ENCODE peak calls at places on chromosomes 11 and 22, in five cellular contexts. One of them, this sample, is unnamed.

GRCh38 chr11:55811067-55811466 is at the start of gene OR5L1:
- DNase-seq in neuronal stem cell: no peak
- DNase-seq in hepatocyte: no peak
- DNase-seq in PC-3: no peak
- DNase-seq in astrocyte: no peak
- DNase-seq in this sample: no peak

GRCh38 chr11:1005913-1006312 is 30.6 kb downstream of the MUC6 start:
- DNase-seq in neuronal stem cell: no peak
- DNase-seq in PC-3: no peak
- DNase-seq in hepatocyte: no peak
- DNase-seq in astrocyte: no peak
- DNase-seq in this sample: no peak

GRCh38 chr22:26385164-26385563 is 43.9 kb upstream of the ASPHD2 start:
- DNase-seq in PC-3: no peak
- DNase-seq in astrocyte: no peak
- DNase-seq in neuronal stem cell: no peak
- DNase-seq in hepatocyte: no peak
- DNase-seq in this sample: no peak

GRCh38 chr11:2507945-2508749 is 63.3 kb downstream of the KCNQ1 start:
- DNase-seq in neuronal stem cell: no peak
- DNase-seq in hepatocyte: no peak
- DNase-seq in astrocyte: no peak
- DNase-seq in PC-3: no peak
- DNase-seq in this sample: no peak

GRCh38 chr11:69664901-69665300 is 10.3 kb downstream of the LTO1 start:
- DNase-seq in astrocyte: no peak
- DNase-seq in neuronal stem cell: no peak
- DNase-seq in hepatocyte: no peak
- DNase-seq in PC-3: no peak
- DNase-seq in this sample: no peak

GRCh38 chr22:31400023-31400397 is 606 bp downstream of the DRG1 start:
- DNase-seq in astrocyte: peak; percentile 33
- DNase-seq in neuronal stem cell: peak; percentile 9
- DNase-seq in hepatocyte: peak; percentile 28
- DNase-seq in PC-3: no peak
- DNase-seq in this sample: no peak

GRCh38 chr11:63556404-63556803 is 6.8 kb downstream of the PLAAT2 start:
- DNase-seq in PC-3: no peak
- DNase-seq in hepatocyte: no peak
- DNase-seq in astrocyte: no peak
- DNase-seq in neuronal stem cell: no peak
- DNase-seq in this sample: no peak

GRCh38 chr11:83006877-83007330 is 64.8 kb downstream of the RAB30 start:
- DNase-seq in PC-3: peak; percentile 77
- DNase-seq in neuronal stem cell: no peak
- DNase-seq in hepatocyte: no peak
- DNase-seq in astrocyte: no peak
- DNase-seq in this sample: peak; percentile 25

GRCh38 chr11:10913996-10914514 is 56.2 kb upstream of the ZBED5 start:
- DNase-seq in PC-3: no peak
- DNase-seq in neuronal stem cell: no peak
- DNase-seq in astrocyte: no peak
- DNase-seq in hepatocyte: no peak
- DNase-seq in this sample: no peak

GRCh38 chr11:74388678-74389327 is 9.4 kb downstream of the PGM2L1 start:
- DNase-seq in hepatocyte: peak; percentile 79
- DNase-seq in PC-3: peak; percentile 87
- DNase-seq in neuronal stem cell: peak; percentile 33
- DNase-seq in astrocyte: no peak
- DNase-seq in this sample: peak; percentile 63

GRCh38 chr11:76838422-76839068 is 22.2 kb upstream of the ACER3 start:
- DNase-seq in neuronal stem cell: peak; percentile 33
- DNase-seq in PC-3: no peak
- DNase-seq in astrocyte: no peak
- DNase-seq in hepatocyte: peak; percentile 37
- DNase-seq in this sample: no peak

GRCh38 chr22:35930933-35931332 is 97.7 kb downstream of the RBFOX2 start:
- DNase-seq in astrocyte: peak; percentile 59
- DNase-seq in neuronal stem cell: peak; percentile 20
- DNase-seq in hepatocyte: peak; percentile 68
- DNase-seq in PC-3: peak; percentile 49
- DNase-seq in this sample: peak; percentile 80

GRCh38 chr22:30408388-30409101 is 11.7 kb downstream of the SEC14L2 start:
- DNase-seq in astrocyte: peak; percentile 63
- DNase-seq in PC-3: peak; percentile 87
- DNase-seq in hepatocyte: no peak
- DNase-seq in neuronal stem cell: no peak
- DNase-seq in this sample: no peak

GRCh38 chr11:5966958-5967357 is 1.3 kb downstream of the OR56A5 start:
- DNase-seq in neuronal stem cell: no peak
- DNase-seq in PC-3: no peak
- DNase-seq in astrocyte: no peak
- DNase-seq in hepatocyte: no peak
- DNase-seq in this sample: no peak

GRCh38 chr11:77842451-77843121 is 21.6 kb downstream of the AAMDC start:
- DNase-seq in hepatocyte: no peak
- DNase-seq in astrocyte: peak; percentile 20
- DNase-seq in PC-3: peak; percentile 43
- DNase-seq in neuronal stem cell: no peak
- DNase-seq in this sample: no peak

GRCh38 chr11:79173615-79174014 is 267.2 kb downstream of the TENM4 start:
- DNase-seq in astrocyte: peak; percentile 78
- DNase-seq in hepatocyte: peak; percentile 20
- DNase-seq in PC-3: peak; percentile 17
- DNase-seq in neuronal stem cell: no peak
- DNase-seq in this sample: no peak

GRCh38 chr11:126669416-126669815 is 313.9 kb downstream of the ST3GAL4 start:
- DNase-seq in astrocyte: peak; percentile 61
- DNase-seq in hepatocyte: no peak
- DNase-seq in neuronal stem cell: no peak
- DNase-seq in PC-3: no peak
- DNase-seq in this sample: no peak

GRCh38 chr11:117833401-117833891 is 8.9 kb upstream of the FXYD2 start:
- DNase-seq in neuronal stem cell: no peak
- DNase-seq in astrocyte: no peak
- DNase-seq in hepatocyte: peak; percentile 87
- DNase-seq in PC-3: no peak
- DNase-seq in this sample: no peak

GRCh38 chr11:93849751-93850584 is 450 bp downstream of the VSTM5 start:
- DNase-seq in astrocyte: peak; percentile 24
- DNase-seq in hepatocyte: peak; percentile 38
- DNase-seq in neuronal stem cell: peak; percentile 5
- DNase-seq in PC-3: peak; percentile 30
- DNase-seq in this sample: no peak

GRCh38 chr11:112615238-112615637 is 346.0 kb upstream of the NCAM1 start:
- DNase-seq in PC-3: no peak
- DNase-seq in astrocyte: no peak
- DNase-seq in neuronal stem cell: no peak
- DNase-seq in hepatocyte: no peak
- DNase-seq in this sample: no peak

GRCh38 chr11:119832536-119832935 is 103.5 kb upstream of the NECTIN1 start:
- DNase-seq in hepatocyte: peak; percentile 77
- DNase-seq in astrocyte: peak; percentile 22
- DNase-seq in neuronal stem cell: no peak
- DNase-seq in PC-3: peak; percentile 6
- DNase-seq in this sample: no peak

GRCh38 chr11:65355776-65356393 is 1.3 kb downstream of the TIGD3 start:
- DNase-seq in neuronal stem cell: no peak
- DNase-seq in PC-3: no peak
- DNase-seq in astrocyte: no peak
- DNase-seq in hepatocyte: no peak
- DNase-seq in this sample: no peak

GRCh38 chr11:117743121-117743815 is 53.7 kb downstream of the DSCAML1 start:
- DNase-seq in neuronal stem cell: no peak
- DNase-seq in hepatocyte: no peak
- DNase-seq in astrocyte: no peak
- DNase-seq in PC-3: no peak
- DNase-seq in this sample: no peak

DNA sequence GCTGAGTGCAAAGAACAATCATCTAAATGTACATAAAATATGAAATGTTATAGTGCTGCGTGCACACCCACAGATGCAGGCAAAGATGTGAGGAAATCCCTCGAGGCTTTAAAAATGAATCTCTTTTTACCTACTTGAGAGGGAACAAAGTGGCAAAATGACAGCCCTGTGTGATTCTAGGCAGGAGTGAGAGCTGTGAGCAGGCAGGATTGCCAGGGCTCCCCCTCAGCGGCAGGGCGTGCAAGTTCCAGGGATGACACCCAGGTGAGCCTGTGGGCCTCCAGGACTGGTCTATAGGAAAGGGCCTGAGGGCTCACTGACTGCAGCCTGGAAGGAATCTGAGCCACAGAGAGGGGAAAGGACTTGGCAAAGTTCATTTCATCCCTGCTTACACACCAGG is 133.0 kb upstream of the TBCEL start:
- DNase-seq in neuronal stem cell: no peak
- DNase-seq in PC-3: no peak
- DNase-seq in astrocyte: no peak
- DNase-seq in hepatocyte: no peak
- DNase-seq in this sample: no peak
- H3K4me2 ChIP-seq in neuronal stem cell: no peak overlapping the region
- H3K4me2 ChIP-seq in PC-3: no peak overlapping the region
- H3K4me2 ChIP-seq in astrocyte: no peak overlapping the region
- H3K4me2 ChIP-seq in hepatocyte: no peak overlapping the region
- H3K4me2 ChIP-seq in this sample: no peak overlapping the region

GRCh38 chr11:95279921-95280861 is 49.2 kb upstream of the SESN3 start:
- DNase-seq in PC-3: peak; percentile 26
- DNase-seq in neuronal stem cell: no peak
- DNase-seq in astrocyte: peak; percentile 48
- DNase-seq in hepatocyte: peak; percentile 30
- DNase-seq in this sample: peak; percentile 8
- H3K4me2 ChIP-seq in PC-3: no peak overlapping the region
- H3K4me2 ChIP-seq in neuronal stem cell: no peak overlapping the region
- H3K4me2 ChIP-seq in astrocyte: peak overlapping the region; percentile 39
- H3K4me2 ChIP-seq in hepatocyte: no peak overlapping the region
- H3K4me2 ChIP-seq in this sample: peak overlapping the region; percentile 49

DNA sequence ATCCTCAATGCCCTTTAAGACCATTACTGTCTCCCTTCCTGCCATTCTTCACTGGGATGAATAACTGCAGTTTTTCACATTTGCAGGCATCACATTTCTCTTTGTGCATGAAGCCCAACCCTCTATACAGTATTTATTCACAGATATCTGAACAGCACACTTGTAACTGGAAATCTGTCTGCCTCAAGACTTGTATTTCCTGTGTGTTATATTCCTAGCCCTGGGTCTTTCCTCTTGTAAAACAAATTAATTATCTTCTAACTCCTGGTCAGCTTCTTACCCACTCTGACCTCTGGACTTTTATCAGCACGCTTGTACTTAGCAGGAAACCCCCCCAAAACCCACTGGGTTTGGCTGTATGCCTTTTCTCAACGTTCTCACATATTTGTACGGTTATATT is 2.0 kb downstream of the CSRP3 start:
- DNase-seq in hepatocyte: peak; percentile 22
- DNase-seq in astrocyte: peak; percentile 21
- DNase-seq in PC-3: peak; percentile 13
- DNase-seq in neuronal stem cell: no peak
- DNase-seq in this sample: no peak
- H3K4me2 ChIP-seq in hepatocyte: peak overlapping the region; percentile 41
- H3K4me2 ChIP-seq in astrocyte: no peak overlapping the region
- H3K4me2 ChIP-seq in PC-3: peak overlapping the region; percentile 62
- H3K4me2 ChIP-seq in neuronal stem cell: no peak overlapping the region
- H3K4me2 ChIP-seq in this sample: no peak overlapping the region

DNA sequence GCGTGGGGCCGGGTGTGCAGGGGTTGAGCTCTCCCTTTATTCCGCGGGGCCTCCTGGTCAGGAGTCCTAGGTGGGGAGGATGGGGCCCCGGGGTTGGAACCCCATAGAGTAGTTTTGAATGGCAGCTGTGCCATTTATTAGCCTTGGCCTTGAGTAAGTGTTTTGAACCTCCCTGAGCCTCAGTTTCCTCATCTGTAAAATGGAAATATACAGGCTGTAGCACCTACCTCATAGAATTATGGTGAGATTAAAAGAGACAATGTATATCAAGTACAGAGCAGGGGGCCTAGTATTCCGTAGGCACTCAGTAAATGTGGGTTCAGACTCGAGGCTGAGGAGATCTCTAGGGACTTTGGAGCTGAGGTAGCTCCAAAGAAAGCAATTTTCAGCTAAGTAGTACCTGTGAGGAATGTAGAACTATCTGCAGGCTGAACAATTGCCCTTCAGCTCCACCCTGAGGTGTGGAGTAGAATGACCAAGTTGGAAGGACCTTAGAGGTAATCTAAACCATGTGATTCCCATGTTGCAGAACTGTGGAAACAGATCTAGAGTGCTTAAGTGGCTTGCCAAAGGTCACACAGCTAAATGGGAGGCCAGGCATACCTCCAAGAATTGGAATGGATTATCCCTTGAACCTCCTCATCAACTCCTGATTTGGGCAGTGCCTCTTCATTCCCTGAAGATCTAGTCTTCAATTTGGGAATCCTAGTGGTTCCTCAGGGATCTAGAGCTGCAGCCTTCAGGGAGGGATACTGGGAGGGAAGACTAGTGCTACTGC is 675 bp downstream of the PGAP2 start:
- DNase-seq in PC-3: peak; percentile 80
- DNase-seq in hepatocyte: peak; percentile 80
- DNase-seq in neuronal stem cell: no peak
- DNase-seq in astrocyte: peak; percentile 17
- DNase-seq in this sample: peak; percentile 75
- H3K4me2 ChIP-seq in PC-3: peak overlapping the region; percentile 95
- H3K4me2 ChIP-seq in hepatocyte: peak overlapping the region; percentile 91
- H3K4me2 ChIP-seq in neuronal stem cell: peak overlapping the region; percentile 95
- H3K4me2 ChIP-seq in astrocyte: peak overlapping the region; percentile 93
- H3K4me2 ChIP-seq in this sample: peak overlapping the region; percentile 93

GRCh38 chr11:36109850-36110606 is 166.2 kb downstream of the LDLRAD3 start:
- DNase-seq in PC-3: no peak
- DNase-seq in astrocyte: peak; percentile 30
- DNase-seq in hepatocyte: no peak
- DNase-seq in neuronal stem cell: peak; percentile 76
- DNase-seq in this sample: no peak
- H3K4me2 ChIP-seq in PC-3: no peak overlapping the region
- H3K4me2 ChIP-seq in astrocyte: peak overlapping the region; percentile 4
- H3K4me2 ChIP-seq in hepatocyte: no peak overlapping the region
- H3K4me2 ChIP-seq in neuronal stem cell: peak overlapping the region; percentile 54
- H3K4me2 ChIP-seq in this sample: no peak overlapping the region